ENCODE peak calls at places on chromosomes 13 and 19, in ten cellular contexts. One of them, this sample, is unnamed.

GRCh38 chr13:78981913-78982312 is 323.0 kb upstream of the OBI1 start:
- DNase-seq in CD4-positive, alpha-beta memory T cell: no peak
- DNase-seq in fibroblast of lung: no peak
- DNase-seq in upper lobe of right lung: no peak
- DNase-seq in GM23248: no peak
- DNase-seq in heart right ventricle: no peak
- DNase-seq in left ventricle myocardium inferior: no peak
- DNase-seq in pancreas: no peak
- DNase-seq in esophagus squamous epithelium: no peak
- DNase-seq in RWPE2: no peak
- DNase-seq in this sample: no peak

GRCh38 chr13:21849323-21849722 is 178.4 kb downstream of the FGF9 start:
- DNase-seq in CD4-positive, alpha-beta memory T cell: peak; percentile 31
- DNase-seq in fibroblast of lung: no peak
- DNase-seq in upper lobe of right lung: no peak
- DNase-seq in GM23248: peak; percentile 48
- DNase-seq in heart right ventricle: no peak
- DNase-seq in left ventricle myocardium inferior: no peak
- DNase-seq in pancreas: no peak
- DNase-seq in esophagus squamous epithelium: no peak
- DNase-seq in RWPE2: no peak
- DNase-seq in this sample: peak; percentile 48

GRCh38 chr13:78603240-78603947 is at the start of gene POU4F1:
- DNase-seq in CD4-positive, alpha-beta memory T cell: peak; percentile 58
- DNase-seq in fibroblast of lung: peak; percentile 11
- DNase-seq in upper lobe of right lung: no peak
- DNase-seq in GM23248: no peak
- DNase-seq in heart right ventricle: no peak
- DNase-seq in left ventricle myocardium inferior: peak; percentile 17
- DNase-seq in pancreas: peak; percentile 74
- DNase-seq in esophagus squamous epithelium: no peak
- DNase-seq in RWPE2: no peak
- DNase-seq in this sample: peak; percentile 33

GRCh38 chr13:113864303-113864890 is 521 bp upstream of the GAS6 start:
- DNase-seq in CD4-positive, alpha-beta memory T cell: no peak
- DNase-seq in fibroblast of lung: no peak
- DNase-seq in upper lobe of right lung: no peak
- DNase-seq in GM23248: peak; percentile 53
- DNase-seq in heart right ventricle: no peak
- DNase-seq in left ventricle myocardium inferior: no peak
- DNase-seq in pancreas: no peak
- DNase-seq in esophagus squamous epithelium: no peak
- DNase-seq in RWPE2: peak; percentile 50
- DNase-seq in this sample: no peak

GRCh38 chr13:33251131-33251629 is 34.4 kb downstream of the STARD13 start:
- DNase-seq in CD4-positive, alpha-beta memory T cell: no peak
- DNase-seq in fibroblast of lung: peak; percentile 99
- DNase-seq in upper lobe of right lung: no peak
- DNase-seq in GM23248: peak; percentile 94
- DNase-seq in heart right ventricle: peak; percentile 46
- DNase-seq in left ventricle myocardium inferior: no peak
- DNase-seq in pancreas: no peak
- DNase-seq in esophagus squamous epithelium: no peak
- DNase-seq in RWPE2: peak; percentile 67
- DNase-seq in this sample: no peak

GRCh38 chr19:10334340-10335148 is 1.2 kb upstream of the RAVER1 start:
- DNase-seq in CD4-positive, alpha-beta memory T cell: no peak
- DNase-seq in fibroblast of lung: peak; percentile 94
- DNase-seq in upper lobe of right lung: peak; percentile 97
- DNase-seq in GM23248: peak; percentile 99
- DNase-seq in heart right ventricle: peak; percentile 96
- DNase-seq in left ventricle myocardium inferior: peak; percentile 94
- DNase-seq in pancreas: peak; percentile 99
- DNase-seq in esophagus squamous epithelium: peak; percentile 43
- DNase-seq in RWPE2: peak; percentile 95
- DNase-seq in this sample: peak; percentile 18

GRCh38 chr19:405138-405965 is 3.6 kb downstream of the C2CD4C start:
- DNase-seq in CD4-positive, alpha-beta memory T cell: no peak
- DNase-seq in fibroblast of lung: no peak
- DNase-seq in upper lobe of right lung: peak; percentile 60
- DNase-seq in GM23248: no peak
- DNase-seq in heart right ventricle: no peak
- DNase-seq in left ventricle myocardium inferior: no peak
- DNase-seq in pancreas: peak; percentile 57
- DNase-seq in esophagus squamous epithelium: no peak
- DNase-seq in RWPE2: no peak
- DNase-seq in this sample: no peak

GRCh38 chr19:33296473-33297060 is 5.8 kb downstream of the CEBPA start:
- DNase-seq in CD4-positive, alpha-beta memory T cell: no peak
- DNase-seq in fibroblast of lung: no peak
- DNase-seq in upper lobe of right lung: peak; percentile 53
- DNase-seq in GM23248: peak; percentile 12
- DNase-seq in heart right ventricle: no peak
- DNase-seq in left ventricle myocardium inferior: no peak
- DNase-seq in pancreas: no peak
- DNase-seq in esophagus squamous epithelium: no peak
- DNase-seq in RWPE2: peak; percentile 25
- DNase-seq in this sample: no peak

GRCh38 chr19:47600246-47601179 is 8.4 kb upstream of the BICRA start:
- DNase-seq in CD4-positive, alpha-beta memory T cell: peak; percentile 98
- DNase-seq in fibroblast of lung: peak; percentile 98
- DNase-seq in upper lobe of right lung: peak; percentile 100
- DNase-seq in GM23248: peak; percentile 100
- DNase-seq in heart right ventricle: peak; percentile 100
- DNase-seq in left ventricle myocardium inferior: peak; percentile 100
- DNase-seq in pancreas: peak; percentile 100
- DNase-seq in esophagus squamous epithelium: peak; percentile 94
- DNase-seq in RWPE2: peak; percentile 99
- DNase-seq in this sample: peak; percentile 100

GRCh38 chr19:38400361-38400760 is 2.5 kb upstream of the FAM98C start:
- DNase-seq in CD4-positive, alpha-beta memory T cell: no peak
- DNase-seq in fibroblast of lung: peak; percentile 44
- DNase-seq in upper lobe of right lung: no peak
- DNase-seq in GM23248: no peak
- DNase-seq in heart right ventricle: no peak
- DNase-seq in left ventricle myocardium inferior: no peak
- DNase-seq in pancreas: no peak
- DNase-seq in esophagus squamous epithelium: no peak
- DNase-seq in RWPE2: no peak
- DNase-seq in this sample: no peak

GRCh38 chr19:17289489-17289888 is 7.8 kb downstream of the ANKLE1 start:
- DNase-seq in CD4-positive, alpha-beta memory T cell: no peak
- DNase-seq in fibroblast of lung: peak; percentile 90
- DNase-seq in upper lobe of right lung: peak; percentile 79
- DNase-seq in GM23248: peak; percentile 85
- DNase-seq in heart right ventricle: peak; percentile 73
- DNase-seq in left ventricle myocardium inferior: peak; percentile 80
- DNase-seq in pancreas: no peak
- DNase-seq in esophagus squamous epithelium: no peak
- DNase-seq in RWPE2: no peak
- DNase-seq in this sample: no peak

GRCh38 chr19:58209577-58209976 is 19.1 kb upstream of the ZNF544 start:
- DNase-seq in CD4-positive, alpha-beta memory T cell: no peak
- DNase-seq in fibroblast of lung: no peak
- DNase-seq in upper lobe of right lung: no peak
- DNase-seq in GM23248: no peak
- DNase-seq in heart right ventricle: no peak
- DNase-seq in left ventricle myocardium inferior: no peak
- DNase-seq in pancreas: peak; percentile 38
- DNase-seq in esophagus squamous epithelium: no peak
- DNase-seq in RWPE2: no peak
- DNase-seq in this sample: no peak

GRCh38 chr19:58203814-58204475 is 21.1 kb downstream of the ZNF274 start:
- DNase-seq in CD4-positive, alpha-beta memory T cell: no peak
- DNase-seq in fibroblast of lung: no peak
- DNase-seq in upper lobe of right lung: no peak
- DNase-seq in GM23248: no peak
- DNase-seq in heart right ventricle: no peak
- DNase-seq in left ventricle myocardium inferior: no peak
- DNase-seq in pancreas: peak; percentile 42
- DNase-seq in esophagus squamous epithelium: no peak
- DNase-seq in RWPE2: no peak
- DNase-seq in this sample: no peak

DNA sequence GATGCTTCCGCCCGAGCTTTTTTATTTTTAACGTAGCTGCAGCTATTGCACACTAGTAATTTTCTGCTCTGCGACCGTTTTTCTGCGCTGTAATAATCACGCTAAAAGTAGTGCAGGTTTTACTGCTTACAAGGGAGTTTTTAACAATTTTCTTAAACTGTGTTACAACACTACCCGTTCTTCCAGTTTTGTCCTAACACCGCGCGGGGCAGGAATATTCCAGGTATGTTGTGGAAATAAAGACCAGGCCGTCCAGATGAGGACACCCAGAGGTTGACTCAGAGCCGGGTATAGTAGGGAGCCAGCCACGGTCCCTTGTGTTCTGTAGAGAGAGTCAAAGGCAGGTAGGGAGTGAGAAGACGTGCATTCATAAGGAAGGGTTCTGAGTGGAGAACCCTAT is 21.7 kb downstream of the ZNF274 start:
- DNase-seq in CD4-positive, alpha-beta memory T cell: no peak
- DNase-seq in fibroblast of lung: no peak
- DNase-seq in upper lobe of right lung: no peak
- DNase-seq in GM23248: no peak
- DNase-seq in heart right ventricle: no peak
- DNase-seq in left ventricle myocardium inferior: no peak
- DNase-seq in pancreas: no peak
- DNase-seq in esophagus squamous epithelium: no peak
- DNase-seq in RWPE2: no peak
- DNase-seq in this sample: no peak
- H3K9me3 ChIP-seq in CD4-positive, alpha-beta memory T cell: peaks cover 90% of the 10 kb centered on the region
- H3K9me3 ChIP-seq in fibroblast of lung: peaks cover 9% of the 10 kb centered on the region
- H3K9me3 ChIP-seq in upper lobe of right lung: peaks cover 100% of the 10 kb centered on the region
- H3K9me3 ChIP-seq in GM23248: peaks cover 21% of the 10 kb centered on the region
- H3K9me3 ChIP-seq in heart right ventricle: peaks cover 78% of the 10 kb centered on the region
- H3K9me3 ChIP-seq in left ventricle myocardium inferior: peaks cover 100% of the 10 kb centered on the region
- H3K9me3 ChIP-seq in pancreas: no peaks in the 10 kb centered on the region
- H3K9me3 ChIP-seq in esophagus squamous epithelium: peaks cover 100% of the 10 kb centered on the region
- H3K9me3 ChIP-seq in RWPE2: peaks cover 53% of the 10 kb centered on the region
- H3K9me3 ChIP-seq in this sample: peaks cover 97% of the 10 kb centered on the region

DNA sequence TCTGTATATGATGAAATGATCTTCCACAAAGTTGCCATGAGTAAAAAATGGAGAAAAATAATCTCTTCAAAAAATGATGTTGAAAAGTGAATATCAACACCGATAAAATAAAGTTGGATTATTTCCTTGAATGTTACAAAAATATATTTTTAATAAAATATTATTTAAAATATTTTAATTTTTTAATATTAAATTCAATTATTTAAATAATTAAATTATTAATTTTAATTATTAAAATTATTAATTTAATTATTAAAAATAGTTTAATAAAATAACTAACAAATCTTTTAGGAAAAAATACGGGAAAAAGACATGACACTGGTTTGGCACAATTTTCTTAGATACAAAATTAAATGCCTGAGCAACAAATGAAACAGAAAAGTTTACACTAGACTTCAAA is 21.3 kb downstream of the ZNF626 start:
- DNase-seq in CD4-positive, alpha-beta memory T cell: no peak
- DNase-seq in fibroblast of lung: no peak
- DNase-seq in upper lobe of right lung: no peak
- DNase-seq in GM23248: no peak
- DNase-seq in heart right ventricle: no peak
- DNase-seq in left ventricle myocardium inferior: no peak
- DNase-seq in pancreas: no peak
- DNase-seq in esophagus squamous epithelium: no peak
- DNase-seq in RWPE2: no peak
- DNase-seq in this sample: no peak
- H3K9me3 ChIP-seq in CD4-positive, alpha-beta memory T cell: peaks cover 20% of the 10 kb centered on the region
- H3K9me3 ChIP-seq in fibroblast of lung: no peaks in the 10 kb centered on the region
- H3K9me3 ChIP-seq in upper lobe of right lung: peaks cover 34% of the 10 kb centered on the region
- H3K9me3 ChIP-seq in GM23248: peaks cover 8% of the 10 kb centered on the region
- H3K9me3 ChIP-seq in heart right ventricle: peaks cover 3% of the 10 kb centered on the region
- H3K9me3 ChIP-seq in left ventricle myocardium inferior: peaks cover 82% of the 10 kb centered on the region
- H3K9me3 ChIP-seq in pancreas: peaks cover 2% of the 10 kb centered on the region
- H3K9me3 ChIP-seq in esophagus squamous epithelium: peaks cover 52% of the 10 kb centered on the region
- H3K9me3 ChIP-seq in RWPE2: no peaks in the 10 kb centered on the region
- H3K9me3 ChIP-seq in this sample: peaks cover 15% of the 10 kb centered on the region

DNA sequence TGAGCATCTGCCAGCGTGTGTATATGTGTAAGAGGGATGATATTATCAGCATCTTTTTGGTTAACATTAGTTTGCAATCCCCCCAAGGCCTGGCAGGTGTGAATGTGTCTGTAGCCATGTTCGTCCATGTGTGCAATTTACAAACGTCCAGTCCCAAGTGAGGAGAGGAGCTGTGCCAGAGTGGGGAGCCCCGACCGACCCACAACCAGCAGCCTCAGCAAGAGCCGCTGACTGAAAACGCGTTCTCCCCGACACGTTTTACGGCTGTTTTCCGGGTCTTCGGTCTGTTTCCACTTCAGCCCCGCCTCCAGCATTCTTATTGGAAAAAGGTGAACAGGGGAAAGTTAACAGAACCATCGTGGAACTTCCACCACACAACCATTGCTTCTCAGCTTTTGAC is 119.1 kb upstream of the SOX1 start:
- DNase-seq in CD4-positive, alpha-beta memory T cell: no peak
- DNase-seq in fibroblast of lung: no peak
- DNase-seq in upper lobe of right lung: no peak
- DNase-seq in GM23248: no peak
- DNase-seq in heart right ventricle: no peak
- DNase-seq in left ventricle myocardium inferior: no peak
- DNase-seq in pancreas: no peak
- DNase-seq in esophagus squamous epithelium: no peak
- DNase-seq in RWPE2: no peak
- DNase-seq in this sample: no peak
- H3K9me3 ChIP-seq in CD4-positive, alpha-beta memory T cell: no peaks in the 10 kb centered on the region
- H3K9me3 ChIP-seq in fibroblast of lung: no peaks in the 10 kb centered on the region
- H3K9me3 ChIP-seq in upper lobe of right lung: peaks cover 4% of the 10 kb centered on the region
- H3K9me3 ChIP-seq in GM23248: no peaks in the 10 kb centered on the region
- H3K9me3 ChIP-seq in heart right ventricle: no peaks in the 10 kb centered on the region
- H3K9me3 ChIP-seq in left ventricle myocardium inferior: peaks cover 19% of the 10 kb centered on the region
- H3K9me3 ChIP-seq in pancreas: no peaks in the 10 kb centered on the region
- H3K9me3 ChIP-seq in esophagus squamous epithelium: peaks cover 5% of the 10 kb centered on the region
- H3K9me3 ChIP-seq in RWPE2: peaks cover 4% of the 10 kb centered on the region
- H3K9me3 ChIP-seq in this sample: no peaks in the 10 kb centered on the region

DNA sequence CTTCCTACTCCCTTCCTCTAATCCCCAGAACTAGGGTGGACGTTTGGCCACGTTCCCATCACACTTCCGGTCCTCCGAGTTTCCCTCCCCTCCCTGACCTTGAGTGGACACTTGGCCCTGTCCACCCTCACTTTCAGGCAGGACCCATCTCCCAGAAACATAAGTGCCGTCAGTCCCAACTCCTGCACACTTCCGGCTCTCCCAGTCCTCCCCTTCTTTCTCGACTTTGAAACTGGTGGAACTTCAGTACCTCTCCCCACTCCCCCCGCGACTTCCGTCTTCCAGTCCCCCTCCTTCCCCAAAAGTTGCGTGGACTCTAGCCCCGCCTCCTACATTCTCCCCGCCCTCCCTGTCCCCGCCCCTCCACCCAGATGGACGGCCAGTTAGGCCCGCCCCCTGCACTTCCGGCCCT is 278 bp upstream of the ZNF274 start:
- DNase-seq in CD4-positive, alpha-beta memory T cell: no peak
- DNase-seq in fibroblast of lung: no peak
- DNase-seq in upper lobe of right lung: no peak
- DNase-seq in GM23248: no peak
- DNase-seq in heart right ventricle: no peak
- DNase-seq in left ventricle myocardium inferior: no peak
- DNase-seq in pancreas: no peak
- DNase-seq in esophagus squamous epithelium: peak; percentile 74
- DNase-seq in RWPE2: no peak
- DNase-seq in this sample: no peak
- H3K9me3 ChIP-seq in CD4-positive, alpha-beta memory T cell: peaks cover 48% of the 10 kb centered on the region
- H3K9me3 ChIP-seq in fibroblast of lung: peaks cover 19% of the 10 kb centered on the region
- H3K9me3 ChIP-seq in upper lobe of right lung: peaks cover 81% of the 10 kb centered on the region
- H3K9me3 ChIP-seq in GM23248: peaks cover 14% of the 10 kb centered on the region
- H3K9me3 ChIP-seq in heart right ventricle: peaks cover 32% of the 10 kb centered on the region
- H3K9me3 ChIP-seq in left ventricle myocardium inferior: peaks cover 90% of the 10 kb centered on the region
- H3K9me3 ChIP-seq in pancreas: no peaks in the 10 kb centered on the region
- H3K9me3 ChIP-seq in esophagus squamous epithelium: peaks cover 84% of the 10 kb centered on the region
- H3K9me3 ChIP-seq in RWPE2: peaks cover 40% of the 10 kb centered on the region
- H3K9me3 ChIP-seq in this sample: peaks cover 41% of the 10 kb centered on the region